ENCODE peak calls at places on chromosomes 1 and 21, in eight cellular contexts. M is pons; F is cardiac muscle cell; K is kidney tubule cell; V is ACHN; G is activated T-cell treated with anti-CD3 and anti-CD28 coated beads, Interleukin-2, amount 50 U/mL, for 4 hours; P is heart left ventricle; S is adrenal gland. J is an unnamed sample.

GRCh38 chr1:106747791-106748190 is 308.7 kb upstream of the PRMT6 start:
- DNase-seq in M (no peak), F (no peak), K (no peak), V (no peak), G (no peak), S (no peak), P (no peak), J (no peak)

GRCh38 chr1:184504012-184504694 is 117.3 kb downstream of the C1orf21 start:
- DNase-seq in M (no peak), G (no peak), S (no peak), F (no peak), V (no peak), P (no peak), K (no peak), J (no peak)

GRCh38 chr1:211944733-211945500 is 90.4 kb downstream of the INTS7 start:
- DNase-seq in M (peak), F (peak), G (no peak), V (peak), P (peak), S (peak), K (peak), J (no peak)

GRCh38 chr1:151970128-151970527 is 23.5 kb downstream of the S100A10 start:
- DNase-seq in V (no peak), S (no peak), F (no peak), G (no peak), K (no peak), P (no peak), M (no peak), J (no peak)

GRCh38 chr1:172906778-172907592 is 143.8 kb downstream of the TNFSF18 start:
- DNase-seq in F (peak), V (peak), P (no peak), K (peak), S (peak), G (no peak), M (no peak), J (no peak)

GRCh38 chr1:201022178-201022823 is 1.2 kb downstream of the KIF21B start:
- DNase-seq in K (no peak), M (no peak), V (no peak), F (no peak), G (no peak), S (no peak), P (no peak), J (no peak)

GRCh38 chr21:38654580-38654979 is 151.1 kb upstream of the ETS2 start:
- DNase-seq in V (no peak), P (no peak), K (no peak), S (no peak), F (no peak), M (no peak), G (no peak), J (no peak)

GRCh38 chr1:66788231-66788939 is 12.7 kb downstream of the INSL5 start:
- DNase-seq in K (peak), F (no peak), G (peak), P (no peak), V (no peak), S (no peak), M (no peak), J (peak)

GRCh38 chr1:58437623-58438022 is 108.9 kb downstream of the OMA1 start:
- DNase-seq in M (no peak), P (no peak), G (no peak), S (no peak), F (no peak), V (no peak), K (no peak), J (no peak)

GRCh38 chr21:42925114-42925907 is at the start of gene ERVH48-1:
- DNase-seq in M (no peak), S (no peak), P (no peak), K (no peak), G (no peak), F (peak), V (no peak), J (no peak)

GRCh38 chr1:221565718-221566117 is 176.2 kb downstream of the DUSP10 start:
- DNase-seq in G (no peak), F (no peak), P (peak), V (no peak), M (no peak), K (no peak), S (no peak), J (no peak)

GRCh38 chr1:225987491-225988316 is 11.4 kb downstream of the SDE2 start:
- DNase-seq in F (peak), G (no peak), P (no peak), V (peak), S (no peak), M (peak), K (peak), J (no peak)

GRCh38 chr1:37574834-37575479 is 18.2 kb downstream of the DNALI1 start:
- DNase-seq in V (no peak), M (no peak), S (no peak), G (no peak), K (no peak), F (peak), P (no peak), J (no peak)

GRCh38 chr1:31934706-31935629 is 3.2 kb downstream of the PTP4A2 start:
- DNase-seq in G (no peak), F (peak), K (peak), S (no peak), V (peak), M (peak), P (no peak), J (no peak)

GRCh38 chr1:157115429-157115838 is 15.8 kb upstream of the ETV3L start:
- DNase-seq in K (no peak), M (no peak), P (no peak), S (no peak), F (no peak), G (no peak), V (no peak), J (no peak)

GRCh38 chr1:71047635-71048607 is at the start of gene PTGER3:
- DNase-seq in P (peak), V (peak), G (peak), S (peak), K (peak), M (no peak), F (peak), J (peak)

GRCh38 chr1:165842363-165843129 is 15.1 kb downstream of the UCK2 start:
- DNase-seq in M (no peak), K (peak), F (peak), V (peak), P (peak), S (no peak), G (no peak), J (peak)

GRCh38 chr1:157963713-157964112 is 29.7 kb upstream of the KIRREL1 start:
- DNase-seq in G (peak), K (peak), S (peak), V (peak), M (peak), F (peak), P (peak), J (peak)

GRCh38 chr1:16249838-16250241 is 12.9 kb upstream of the CPLANE2 start:
- DNase-seq in V (no peak), K (no peak), P (no peak), S (peak), F (peak), M (no peak), G (no peak), J (no peak)

GRCh38 chr1:11072216-11072917 is 12.5 kb upstream of the SRM start:
- DNase-seq in G (no peak), F (no peak), P (no peak), M (no peak), V (no peak), S (no peak), K (no peak), J (no peak)

GRCh38 chr1:153192697-153193096 is 10.5 kb upstream of the LELP1 start:
- DNase-seq in G (no peak), S (no peak), M (no peak), F (no peak), V (peak), P (no peak), K (peak), J (no peak)

GRCh38 chr1:91404151-91405012 is at the start of gene HFM1:
- DNase-seq in G (peak), K (peak), M (peak), S (peak), P (peak), V (peak), F (peak), J (peak)

GRCh38 chr1:11833497-11833896 is 14.1 kb downstream of the NPPA start:
- DNase-seq in M (no peak), V (no peak), S (no peak), K (no peak), F (no peak), G (no peak), P (no peak), J (no peak)